ENCODE peak calls at places on chromosome 19, in ten cellular contexts. M is left ventricle myocardium inferior; H is transverse colon; U is body of pancreas; Z is effector memory CD4-positive, alpha-beta T cell; V is neuronal stem cell; G is CD8-positive, alpha-beta memory T cell; I is A673; F is uterus; K is tibial nerve. P is an unnamed sample.

GRCh38 chr19:6056801-6057650 is 53.3 kb downstream of the RFX2 start:
- DNase-seq in F (peak; percentile 87), K (no peak), M (peak; percentile 76), Z (no peak), V (no peak), G (no peak), H (peak; percentile 70), U (peak; percentile 38), I (peak; percentile 25), P (no peak)

GRCh38 chr19:6020972-6021805 is 43.2 kb upstream of the RANBP3 start:
- DNase-seq in G (no peak), M (no peak), Z (no peak), V (no peak), U (peak; percentile 30), F (no peak), K (no peak), H (no peak), I (no peak), P (no peak)

GRCh38 chr19:42198676-42199439 is 18.6 kb downstream of the DEDD2 start:
- DNase-seq in V (no peak), F (no peak), K (no peak), I (no peak), H (peak; percentile 72), U (no peak), M (no peak), Z (peak; percentile 73), G (peak; percentile 86), P (no peak)

GRCh38 chr19:19550454-19550842 is 12.4 kb downstream of the CILP2 start:
- DNase-seq in I (no peak), V (no peak), U (no peak), F (no peak), K (no peak), M (no peak), Z (no peak), H (no peak), G (no peak), P (no peak)

GRCh38 chr19:42287826-42288107 is 14.2 kb upstream of the PRR19 start:
- DNase-seq in G (no peak), Z (no peak), I (no peak), K (no peak), M (no peak), H (no peak), U (no peak), F (no peak), V (no peak), P (no peak)

GRCh38 chr19:54364775-54365257 is at the start of gene LAIR1:
- DNase-seq in U (no peak), K (no peak), V (no peak), M (no peak), Z (no peak), G (peak; percentile 58), F (no peak), H (peak; percentile 51), I (no peak), P (no peak)

GRCh38 chr19:57886046-57886445 is 2.8 kb downstream of the ZNF814 start:
- DNase-seq in Z (no peak), G (no peak), H (no peak), F (no peak), K (no peak), U (no peak), I (no peak), M (no peak), V (no peak), P (no peak)

GRCh38 chr19:29672933-29673336 is 7.7 kb downstream of the PLEKHF1 start:
- DNase-seq in I (no peak), Z (peak; percentile 80), F (no peak), M (no peak), V (no peak), G (peak; percentile 91), U (no peak), H (peak; percentile 63), K (no peak), P (no peak)

GRCh38 chr19:5665781-5666513 is 14.4 kb downstream of the MICOS13 start:
- DNase-seq in M (no peak), Z (no peak), F (no peak), G (no peak), H (no peak), U (no peak), V (no peak), I (no peak), K (no peak), P (no peak)

GRCh38 chr19:31418055-31418454 is 68.8 kb upstream of the TSHZ3 start:
- DNase-seq in F (no peak), I (no peak), U (no peak), K (no peak), Z (no peak), M (no peak), G (no peak), V (no peak), H (no peak), P (peak; percentile 82)

GRCh38 chr19:58516964-58517833 is 2.4 kb downstream of the ZBTB45 start:
- DNase-seq in V (no peak), K (no peak), M (no peak), H (no peak), I (no peak), F (no peak), Z (no peak), U (no peak), G (no peak), P (no peak)

GRCh38 chr19:7874857-7875393 is 735 bp upstream of the PRR36 start:
- DNase-seq in I (no peak), K (no peak), Z (no peak), H (no peak), V (no peak), G (no peak), F (no peak), M (no peak), U (no peak), P (no peak)

GRCh38 chr19:7871530-7872305 is 2.5 kb downstream of the PRR36 start:
- DNase-seq in Z (peak; percentile 81), K (peak; percentile 55), V (peak; percentile 97), G (peak; percentile 87), H (peak; percentile 93), I (peak; percentile 96), U (peak; percentile 94), F (peak; percentile 82), M (peak; percentile 84), P (no peak)

GRCh38 chr19:7872306-7873204 is 1.6 kb downstream of the PRR36 start:
- DNase-seq in V (no peak), F (no peak), G (no peak), I (no peak), M (no peak), K (no peak), H (no peak), U (no peak), Z (no peak), P (no peak)

GRCh38 chr19:7874080-7874856 is at the start of gene PRR36:
- DNase-seq in V (peak; percentile 79), H (no peak), K (no peak), Z (no peak), U (peak; percentile 62), I (peak; percentile 58), F (no peak), G (no peak), M (no peak), P (no peak)

GRCh38 chr19:7873304-7874079 is 698 bp downstream of the PRR36 start:
- DNase-seq in V (no peak), M (no peak), Z (no peak), H (no peak), I (no peak), G (no peak), K (no peak), U (no peak), F (no peak), P (no peak)
- H3K4me1 ChIP-seq in V (peaks cover 31% of the 10 kb centered on the region), M (peaks cover 43% of the 10 kb centered on the region), Z (peaks cover 44% of the 10 kb centered on the region), H (peaks cover 37% of the 10 kb centered on the region), I (peaks cover 38% of the 10 kb centered on the region), G (peaks cover 27% of the 10 kb centered on the region), K (peaks cover 57% of the 10 kb centered on the region), U (peaks cover 51% of the 10 kb centered on the region), F (no peaks in the 10 kb centered on the region), P (peaks cover 8% of the 10 kb centered on the region)

DNA sequence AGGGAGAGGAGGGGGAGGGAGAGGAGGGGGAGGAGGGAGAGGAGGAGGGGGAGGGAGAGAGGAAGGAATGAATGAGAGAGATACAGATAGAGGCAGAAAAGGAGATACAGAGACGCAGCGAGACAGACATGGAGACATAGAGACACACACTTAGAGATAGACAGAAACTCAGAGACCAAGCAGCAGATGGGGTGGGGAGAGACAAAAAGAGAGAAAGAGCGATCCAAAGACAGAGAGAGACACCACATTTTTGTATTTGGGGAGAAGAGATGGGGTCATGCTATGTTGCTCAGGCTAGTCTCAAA is 877 bp upstream of the CA11 start:
- DNase-seq in K (no peak), V (no peak), M (no peak), Z (no peak), H (no peak), I (no peak), U (no peak), G (no peak), F (no peak), P (no peak)
- H3K4me3 ChIP-seq in K (no peak overlapping the region), V (no peak overlapping the region), M (no peak overlapping the region), Z (no peak overlapping the region), H (no peak overlapping the region), I (no peak overlapping the region), U (no peak overlapping the region), G (no peak overlapping the region), F (no peak overlapping the region), P (no peak overlapping the region)

GRCh38 chr19:3386447-3387234 is 20.3 kb downstream of the NFIC start:
- DNase-seq in V (no peak), I (no peak), G (no peak), Z (no peak), H (no peak), M (peak; percentile 66), F (no peak), K (no peak), U (no peak), P (no peak)
- H3K36me3 ChIP-seq in V (no peaks in the 10 kb centered on the region), I (peaks cover 9% of the 10 kb centered on the region), G (no peaks in the 10 kb centered on the region), Z (peaks cover 5% of the 10 kb centered on the region), H (no peaks in the 10 kb centered on the region), M (peaks cover 14% of the 10 kb centered on the region), F (no peaks in the 10 kb centered on the region), K (peaks cover 2% of the 10 kb centered on the region), U (peaks cover 10% of the 10 kb centered on the region), P (no peaks in the 10 kb centered on the region)

GRCh38 chr19:14114854-14115253 is 2.7 kb downstream of the PRKACA start:
- DNase-seq in U (peak; percentile 62), F (no peak), M (peak; percentile 67), G (peak; percentile 38), Z (peak; percentile 29), I (no peak), H (peak; percentile 71), K (no peak), V (no peak), P (no peak)
- H3K4me1 ChIP-seq in U (peaks cover 59% of the 10 kb centered on the region), F (peaks cover 11% of the 10 kb centered on the region), M (peaks cover 92% of the 10 kb centered on the region), G (peaks cover 39% of the 10 kb centered on the region), Z (peaks cover 34% of the 10 kb centered on the region), I (peaks cover 24% of the 10 kb centered on the region), H (peaks cover 54% of the 10 kb centered on the region), K (peaks cover 83% of the 10 kb centered on the region), V (peaks cover 12% of the 10 kb centered on the region), P (peaks cover 7% of the 10 kb centered on the region)